ENCODE peak calls at places on chromosomes 16 and 17, in seven cellular contexts. A is AG04449, T is neural progenitor cell, S is cardiac muscle cell, U is sigmoid colon, H is tibial nerve, X is bronchial epithelial cell. W is an unnamed sample.

GRCh38 chr17:76789235-76789788 is 51.4 kb downstream of the MFSD11 start:
- DNase-seq in A (no peak), T (no peak), S (no peak), U (no peak), H (no peak), X (no peak), W (no peak)

GRCh38 chr17:36631022-36631421 is 29.6 kb downstream of the MRM1 start:
- DNase-seq in A (no peak), T (no peak), S (no peak), U (no peak), H (no peak), X (no peak), W (no peak)

GRCh38 chr17:31493656-31494155 is 102.2 kb downstream of the RAB11FIP4 start:
- DNase-seq in A (no peak), T (no peak), S (no peak), U (no peak), H (no peak), X (no peak), W (no peak)

GRCh38 chr17:43759836-43760235 is 1.2 kb upstream of the SOST start:
- DNase-seq in A (no peak), T (no peak), S (no peak), U (peak), H (no peak), X (peak), W (no peak)

GRCh38 chr17:73595068-73595865 is 49.0 kb downstream of the SDK2 start:
- DNase-seq in A (no peak), T (peak), S (peak), U (no peak), H (no peak), X (peak), W (peak)

GRCh38 chr17:21358682-21359482 is 17.3 kb upstream of the KCNJ12 start:
- DNase-seq in A (no peak), T (no peak), S (no peak), U (no peak), H (no peak), X (peak), W (no peak)

GRCh38 chr17:28807925-28808641 is 34.5 kb downstream of the FAM222B start:
- DNase-seq in A (peak), T (no peak), S (peak), U (no peak), H (peak), X (peak), W (no peak)

GRCh38 chr16:67431077-67431804 is at the start of gene HSD11B2:
- DNase-seq in A (no peak), T (peak), S (peak), U (no peak), H (no peak), X (peak), W (peak)

GRCh38 chr17:7129311-7129710 is 14.7 kb upstream of the ASGR2 start:
- DNase-seq in A (no peak), T (no peak), S (no peak), U (no peak), H (no peak), X (no peak), W (no peak)

GRCh38 chr17:64323774-64324173 is 60.7 kb upstream of the TEX2 start:
- DNase-seq in A (no peak), T (no peak), S (no peak), U (no peak), H (no peak), X (no peak), W (no peak)

GRCh38 chr17:50900383-50900892 is 34.3 kb upstream of the TOB1 start:
- DNase-seq in A (no peak), T (no peak), S (no peak), U (no peak), H (no peak), X (no peak), W (no peak)

GRCh38 chr17:79650861-79651260 is 40.0 kb upstream of the RBFOX3 start:
- DNase-seq in A (no peak), T (no peak), S (no peak), U (peak), H (no peak), X (no peak), W (no peak)

GRCh38 chr16:47657032-47657431 is 195.9 kb downstream of the PHKB start:
- DNase-seq in A (no peak), T (no peak), S (no peak), U (no peak), H (no peak), X (no peak), W (no peak)

GRCh38 chr16:29876186-29876577 is 13.2 kb upstream of the CDIPT start:
- DNase-seq in A (no peak), T (peak), S (no peak), U (no peak), H (no peak), X (no peak), W (no peak)

GRCh38 chr17:49358638-49359247 is 3.3 kb downstream of the ZNF652 start:
- DNase-seq in A (no peak), T (no peak), S (peak), U (no peak), H (no peak), X (no peak), W (no peak)

GRCh38 chr16:62105244-62105643 is 69.0 kb upstream of the CDH8 start:
- DNase-seq in A (no peak), T (no peak), S (no peak), U (no peak), H (no peak), X (peak), W (no peak)

GRCh38 chr17:17757944-17758343 is 76.7 kb downstream of the RAI1 start:
- DNase-seq in A (no peak), T (no peak), S (no peak), U (no peak), H (no peak), X (no peak), W (no peak)

GRCh38 chr16:87709677-87710076 is 56.1 kb downstream of the KLHDC4 start:
- DNase-seq in A (no peak), T (no peak), S (no peak), U (no peak), H (no peak), X (no peak), W (peak)

GRCh38 chr16:57307365-57307764 is 22.9 kb upstream of the PLLP start:
- DNase-seq in A (no peak), T (no peak), S (no peak), U (peak), H (no peak), X (no peak), W (no peak)

GRCh38 chr17:7348478-7349242 is 3.3 kb upstream of the KCTD11 start:
- DNase-seq in A (no peak), T (no peak), S (peak), U (no peak), H (no peak), X (peak), W (no peak)

GRCh38 chr16:80803341-80804060 is 897 bp downstream of the CDYL2 start:
- DNase-seq in A (no peak), T (peak), S (peak), U (no peak), H (no peak), X (no peak), W (peak)

GRCh38 chr17:65495255-65496060 is 66.0 kb downstream of the AXIN2 start:
- DNase-seq in A (no peak), T (peak), S (peak), U (no peak), H (no peak), X (no peak), W (peak)

GRCh38 chr16:60755907-60756306 is 1280.3 kb downstream of the CDH8 start:
- DNase-seq in A (no peak), T (no peak), S (no peak), U (no peak), H (no peak), X (no peak), W (no peak)

GRCh38 chr16:87231911-87232310 is 85.3 kb downstream of the C16orf95 start:
- DNase-seq in A (no peak), T (no peak), S (no peak), U (no peak), H (no peak), X (no peak), W (no peak)

GRCh38 chr17:2863204-2863603 is 67.0 kb downstream of the RAP1GAP2 start:
- DNase-seq in A (no peak), T (no peak), S (no peak), U (no peak), H (no peak), X (no peak), W (no peak)

GRCh38 chr16:87543436-87544191 is 50.8 kb upstream of the ZCCHC14 start:
- DNase-seq in A (no peak), T (no peak), S (peak), U (no peak), H (no peak), X (no peak), W (no peak)

GRCh38 chr16:78321611-78322010 is 222.2 kb downstream of the WWOX start:
- DNase-seq in A (no peak), T (no peak), S (no peak), U (no peak), H (no peak), X (no peak), W (no peak)

GRCh38 chr17:57130708-57131461 is 45.8 kb downstream of the AKAP1 start:
- DNase-seq in A (peak), T (peak), S (peak), U (peak), H (peak), X (peak), W (peak)

GRCh38 chr16:57999366-57999970 is 1.0 kb downstream of the ZNF319 start:
- DNase-seq in A (no peak), T (peak), S (no peak), U (no peak), H (no peak), X (peak), W (no peak)

GRCh38 chr17:49634487-49634865 is 43.4 kb downstream of the SPOP start:
- DNase-seq in A (no peak), T (no peak), S (no peak), U (no peak), H (no peak), X (no peak), W (no peak)

GRCh38 chr16:23148513-23149266 is 562 bp downstream of the USP31 start:
- DNase-seq in A (no peak), T (peak), S (peak), U (peak), H (peak), X (no peak), W (peak)

GRCh38 chr16:78925071-78925714 is 675.3 kb downstream of the MAF start:
- DNase-seq in A (no peak), T (peak), S (no peak), U (no peak), H (peak), X (peak), W (peak)

GRCh38 chr17:40932608-40933007 is 4.8 kb downstream of the KRT23 start:
- DNase-seq in A (no peak), T (peak), S (no peak), U (no peak), H (no peak), X (no peak), W (no peak)

GRCh38 chr17:58756246-58757161 is 850 bp downstream of the PPM1E start:
- DNase-seq in A (no peak), T (peak), S (peak), U (no peak), H (no peak), X (no peak), W (peak)

GRCh38 chr16:2142942-2143868 is 5.2 kb upstream of the RAB26 start:
- DNase-seq in A (no peak), T (no peak), S (no peak), U (no peak), H (no peak), X (peak), W (peak)

GRCh38 chr17:49996495-49997255 is 1.7 kb upstream of the DLX3 start:
- DNase-seq in A (no peak), T (peak), S (peak), U (no peak), H (peak), X (no peak), W (peak)

GRCh38 chr16:64419832-64420231 is 702.0 kb downstream of the CDH11 start:
- DNase-seq in A (no peak), T (no peak), S (no peak), U (no peak), H (no peak), X (no peak), W (no peak)

GRCh38 chr16:54817432-54817831 is 113.2 kb upstream of the IRX5 start:
- DNase-seq in A (no peak), T (peak), S (peak), U (no peak), H (no peak), X (peak), W (peak)

GRCh38 chr16:84730406-84731106 is 30.8 kb downstream of the USP10 start:
- DNase-seq in A (peak), T (no peak), S (peak), U (peak), H (peak), X (peak), W (no peak)

GRCh38 chr16:84728853-84729424 is 29.1 kb downstream of the USP10 start:
- DNase-seq in A (no peak), T (no peak), S (no peak), U (no peak), H (no peak), X (no peak), W (no peak)

GRCh38 chr16:84732674-84733352 is 33.0 kb downstream of the USP10 start:
- DNase-seq in A (no peak), T (no peak), S (no peak), U (no peak), H (no peak), X (peak), W (no peak)

GRCh38 chr16:84726670-84727467 is 27.1 kb downstream of the USP10 start:
- DNase-seq in A (no peak), T (no peak), S (no peak), U (peak), H (peak), X (no peak), W (peak)

GRCh38 chr16:84729716-84730320 is 30.0 kb downstream of the USP10 start:
- DNase-seq in A (no peak), T (no peak), S (no peak), U (no peak), H (no peak), X (peak), W (no peak)
- H3K4me3 ChIP-seq in A (peak), T (no peak), S (no peak), U (peak), H (peak), X (no peak), W (no peak)

GRCh38 chr17:78485416-78486168 is 91.6 kb downstream of the DNAH17 start:
- DNase-seq in A (no peak), T (no peak), S (no peak), U (no peak), H (no peak), X (no peak), W (no peak)

GRCh38 chr17:78486946-78487680 is 90.1 kb downstream of the DNAH17 start:
- DNase-seq in A (no peak), T (no peak), S (no peak), U (no peak), H (no peak), X (no peak), W (no peak)

GRCh38 chr17:78486228-78486802 is 90.9 kb downstream of the DNAH17 start:
- DNase-seq in A (no peak), T (no peak), S (no peak), U (no peak), H (no peak), X (no peak), W (peak)

GRCh38 chr17:78488156-78488555 is 89.0 kb downstream of the DNAH17 start:
- DNase-seq in A (no peak), T (no peak), S (no peak), U (no peak), H (no peak), X (no peak), W (no peak)

GRCh38 chr17:78484300-78485159 is 92.7 kb downstream of the DNAH17 start:
- DNase-seq in A (no peak), T (peak), S (peak), U (no peak), H (no peak), X (no peak), W (peak)
- H3K4me3 ChIP-seq in A (peak), T (peak), S (peak), U (peak), H (peak), X (no peak), W (peak)

GRCh38 chr17:62986549-62986948 is 20.5 kb downstream of the TANC2 start:
- DNase-seq in A (no peak), T (no peak), S (no peak), U (no peak), H (no peak), X (no peak), W (no peak)
- H3K4me3 ChIP-seq in A (no peak), T (no peak), S (no peak), U (no peak), H (no peak), X (no peak), W (no peak)

GRCh38 chr17:82317394-82318168 is at the start of gene CD7:
- DNase-seq in A (no peak), T (no peak), S (no peak), U (no peak), H (no peak), X (no peak), W (peak)
- H3K4me3 ChIP-seq in A (no peak), T (no peak), S (no peak), U (no peak), H (no peak), X (no peak), W (peak)

GRCh38 chr17:68435876-68436842 is 21.1 kb downstream of the WIPI1 start:
- DNase-seq in A (no peak), T (peak), S (peak), U (peak), H (peak), X (peak), W (peak)
- H3K4me3 ChIP-seq in A (no peak), T (no peak), S (no peak), U (no peak), H (no peak), X (no peak), W (no peak)

GRCh38 chr16:31183432-31184428 is 3.8 kb downstream of the FUS start:
- DNase-seq in A (no peak), T (no peak), S (no peak), U (no peak), H (no peak), X (no peak), W (no peak)
- H3K4me3 ChIP-seq in A (peak), T (peak), S (no peak), U (no peak), H (no peak), X (no peak), W (no peak)

W was measured in upper lobe of left lung.